ENCODE peak calls at places on chromosomes 6 and 20, in eight cellular contexts. V is GM18507, D is fibroblast of mammary gland, O is PC-9, P is OCI-LY7, Y is Calu3, N is iPS-NIHi11, E is ACHN. H is an unnamed sample.

GRCh38 chr20:18906046-18906445 is 92.5 kb downstream of the SCP2D1 start:
- DNase-seq in V (no peak), D (no peak), O (no peak), P (no peak), Y (no peak), N (no peak), E (no peak), H (no peak)

GRCh38 chr6:53300656-53301551 is 47.8 kb downstream of the ELOVL5 start:
- DNase-seq in V (no peak), D (peak; percentile 67), O (no peak), P (no peak), Y (no peak), N (no peak), E (no peak), H (peak; percentile 61)

GRCh38 chr6:26534681-26535465 is 3.3 kb upstream of the HMGN4 start:
- DNase-seq in V (no peak), D (no peak), O (no peak), P (peak; percentile 80), Y (no peak), N (no peak), E (peak; percentile 95), H (no peak)

GRCh38 chr20:52649727-52650126 is 322.4 kb upstream of the TSHZ2 start:
- DNase-seq in V (no peak), D (no peak), O (no peak), P (no peak), Y (no peak), N (no peak), E (no peak), H (no peak)

GRCh38 chr6:46221221-46221793 is 50.5 kb upstream of the ENPP5 start:
- DNase-seq in V (peak; percentile 30), D (peak; percentile 60), O (no peak), P (peak; percentile 79), Y (peak; percentile 9), N (peak; percentile 56), E (peak; percentile 37), H (peak; percentile 52)

GRCh38 chr6:106574729-106575458 is 54.4 kb downstream of the RTN4IP1 start:
- DNase-seq in V (no peak), D (peak; percentile 79), O (peak; percentile 66), P (no peak), Y (peak; percentile 38), N (peak; percentile 19), E (peak; percentile 69), H (peak; percentile 70)

GRCh38 chr6:35519313-35520015 is 6.8 kb upstream of the TULP1 start:
- DNase-seq in V (no peak), D (no peak), O (no peak), P (no peak), Y (no peak), N (no peak), E (no peak), H (no peak)

GRCh38 chr20:41173161-41173721 is 35.9 kb downstream of the PLCG1 start:
- DNase-seq in V (peak; percentile 48), D (peak; percentile 77), O (peak; percentile 74), P (peak; percentile 64), Y (peak; percentile 92), N (peak; percentile 88), E (peak; percentile 60), H (peak; percentile 88)

GRCh38 chr6:127420558-127420957 is 38.6 kb downstream of the KIAA0408 start:
- DNase-seq in V (peak; percentile 44), D (peak; percentile 96), O (peak; percentile 56), P (peak; percentile 42), Y (peak; percentile 64), N (peak; percentile 72), E (peak; percentile 88), H (peak; percentile 96)

GRCh38 chr6:3340891-3341290 is 82.1 kb downstream of the PSMG4 start:
- DNase-seq in V (no peak), D (peak; percentile 62), O (no peak), P (no peak), Y (no peak), N (peak; percentile 42), E (no peak), H (peak; percentile 29)

GRCh38 chr6:130993292-130993765 is 69.7 kb downstream of the EPB41L2 start:
- DNase-seq in V (no peak), D (no peak), O (no peak), P (peak; percentile 48), Y (no peak), N (no peak), E (no peak), H (no peak)

GRCh38 chr20:37987602-37988290 is 45.5 kb downstream of the TTI1 start:
- DNase-seq in V (no peak), D (no peak), O (no peak), P (no peak), Y (no peak), N (no peak), E (no peak), H (no peak)

H was measured in fibroblast of pulmonary artery.